ENCODE peak calls at places on chromosomes 5 and 9, in six cellular contexts. One of them, this sample, is unnamed.

GRCh38 chr9:136133191-136133958 is 14.7 kb upstream of the TMEM250 start:
- DNase-seq in OCI-LY7: no peak
- DNase-seq in PC-3: no peak
- DNase-seq in CD4-positive, CD25-positive, alpha-beta regulatory T cell: no peak
- DNase-seq in cardiac muscle cell: peak
- DNase-seq in ovary: no peak
- DNase-seq in this sample: peak

GRCh38 chr5:144120781-144121180 is 49.7 kb downstream of the YIPF5 start:
- DNase-seq in OCI-LY7: no peak
- DNase-seq in PC-3: no peak
- DNase-seq in CD4-positive, CD25-positive, alpha-beta regulatory T cell: no peak
- DNase-seq in cardiac muscle cell: no peak
- DNase-seq in ovary: no peak
- DNase-seq in this sample: no peak

GRCh38 chr5:35246928-35247644 is 16.8 kb upstream of the PRLR start:
- DNase-seq in OCI-LY7: no peak
- DNase-seq in PC-3: peak
- DNase-seq in CD4-positive, CD25-positive, alpha-beta regulatory T cell: no peak
- DNase-seq in cardiac muscle cell: peak
- DNase-seq in ovary: peak
- DNase-seq in this sample: no peak

GRCh38 chr5:124263680-124264491 is 482.6 kb downstream of the ZNF608 start:
- DNase-seq in OCI-LY7: no peak
- DNase-seq in PC-3: peak
- DNase-seq in CD4-positive, CD25-positive, alpha-beta regulatory T cell: no peak
- DNase-seq in cardiac muscle cell: peak
- DNase-seq in ovary: no peak
- DNase-seq in this sample: no peak

GRCh38 chr5:33793836-33794549 is 97.8 kb downstream of the ADAMTS12 start:
- DNase-seq in OCI-LY7: no peak
- DNase-seq in PC-3: no peak
- DNase-seq in CD4-positive, CD25-positive, alpha-beta regulatory T cell: no peak
- DNase-seq in cardiac muscle cell: peak
- DNase-seq in ovary: no peak
- DNase-seq in this sample: no peak

GRCh38 chr9:121557581-121558422 is 58.2 kb upstream of the GGTA1 start:
- DNase-seq in OCI-LY7: peak
- DNase-seq in PC-3: peak
- DNase-seq in CD4-positive, CD25-positive, alpha-beta regulatory T cell: peak
- DNase-seq in cardiac muscle cell: peak
- DNase-seq in ovary: peak
- DNase-seq in this sample: peak

GRCh38 chr5:178119915-178120660 is 6.8 kb downstream of the N4BP3 start:
- DNase-seq in OCI-LY7: peak
- DNase-seq in PC-3: no peak
- DNase-seq in CD4-positive, CD25-positive, alpha-beta regulatory T cell: no peak
- DNase-seq in cardiac muscle cell: no peak
- DNase-seq in ovary: no peak
- DNase-seq in this sample: peak

GRCh38 chr9:121372563-121373400 is 2.7 kb upstream of the STOM start:
- DNase-seq in OCI-LY7: no peak
- DNase-seq in PC-3: peak
- DNase-seq in CD4-positive, CD25-positive, alpha-beta regulatory T cell: no peak
- DNase-seq in cardiac muscle cell: peak
- DNase-seq in ovary: peak
- DNase-seq in this sample: peak

GRCh38 chr5:98319299-98320011 is 454.0 kb upstream of the RGMB start:
- DNase-seq in OCI-LY7: no peak
- DNase-seq in PC-3: no peak
- DNase-seq in CD4-positive, CD25-positive, alpha-beta regulatory T cell: no peak
- DNase-seq in cardiac muscle cell: no peak
- DNase-seq in ovary: no peak
- DNase-seq in this sample: no peak

GRCh38 chr9:34797367-34797766 is 87.4 kb upstream of the CCL21 start:
- DNase-seq in OCI-LY7: no peak
- DNase-seq in PC-3: no peak
- DNase-seq in CD4-positive, CD25-positive, alpha-beta regulatory T cell: no peak
- DNase-seq in cardiac muscle cell: no peak
- DNase-seq in ovary: no peak
- DNase-seq in this sample: no peak

GRCh38 chr9:25207402-25207801 is 470.8 kb downstream of the TUSC1 start:
- DNase-seq in OCI-LY7: no peak
- DNase-seq in PC-3: no peak
- DNase-seq in CD4-positive, CD25-positive, alpha-beta regulatory T cell: no peak
- DNase-seq in cardiac muscle cell: no peak
- DNase-seq in ovary: no peak
- DNase-seq in this sample: no peak

GRCh38 chr9:125106285-125106893 is 36.9 kb downstream of the SCAI start:
- DNase-seq in OCI-LY7: no peak
- DNase-seq in PC-3: peak
- DNase-seq in CD4-positive, CD25-positive, alpha-beta regulatory T cell: no peak
- DNase-seq in cardiac muscle cell: peak
- DNase-seq in ovary: no peak
- DNase-seq in this sample: peak

GRCh38 chr9:126615791-126616447 is 2.2 kb downstream of the LMX1B start:
- DNase-seq in OCI-LY7: no peak
- DNase-seq in PC-3: no peak
- DNase-seq in CD4-positive, CD25-positive, alpha-beta regulatory T cell: no peak
- DNase-seq in cardiac muscle cell: no peak
- DNase-seq in ovary: no peak
- DNase-seq in this sample: peak

GRCh38 chr9:86487222-86487841 is 133.1 kb upstream of the TUT7 start:
- DNase-seq in OCI-LY7: peak
- DNase-seq in PC-3: peak
- DNase-seq in CD4-positive, CD25-positive, alpha-beta regulatory T cell: peak
- DNase-seq in cardiac muscle cell: peak
- DNase-seq in ovary: no peak
- DNase-seq in this sample: peak

GRCh38 chr9:1005043-1005667 is 28.7 kb downstream of the DMRT3 start:
- DNase-seq in OCI-LY7: peak
- DNase-seq in PC-3: peak
- DNase-seq in CD4-positive, CD25-positive, alpha-beta regulatory T cell: peak
- DNase-seq in cardiac muscle cell: peak
- DNase-seq in ovary: no peak
- DNase-seq in this sample: peak

GRCh38 chr5:50836356-50836755 is 169.9 kb downstream of the PARP8 start:
- DNase-seq in OCI-LY7: no peak
- DNase-seq in PC-3: no peak
- DNase-seq in CD4-positive, CD25-positive, alpha-beta regulatory T cell: no peak
- DNase-seq in cardiac muscle cell: no peak
- DNase-seq in ovary: no peak
- DNase-seq in this sample: no peak

GRCh38 chr9:16153221-16153620 is 600.4 kb downstream of the CCDC171 start:
- DNase-seq in OCI-LY7: no peak
- DNase-seq in PC-3: no peak
- DNase-seq in CD4-positive, CD25-positive, alpha-beta regulatory T cell: no peak
- DNase-seq in cardiac muscle cell: no peak
- DNase-seq in ovary: no peak
- DNase-seq in this sample: no peak

GRCh38 chr9:36174731-36175130 is 5.5 kb downstream of the CCIN start:
- DNase-seq in OCI-LY7: no peak
- DNase-seq in PC-3: no peak
- DNase-seq in CD4-positive, CD25-positive, alpha-beta regulatory T cell: no peak
- DNase-seq in cardiac muscle cell: no peak
- DNase-seq in ovary: no peak
- DNase-seq in this sample: no peak

GRCh38 chr9:134386951-134387831 is 60.9 kb downstream of the RXRA start:
- DNase-seq in OCI-LY7: no peak
- DNase-seq in PC-3: no peak
- DNase-seq in CD4-positive, CD25-positive, alpha-beta regulatory T cell: no peak
- DNase-seq in cardiac muscle cell: no peak
- DNase-seq in ovary: peak
- DNase-seq in this sample: no peak

GRCh38 chr9:119477197-119477596 is 108.0 kb upstream of the BRINP1 start:
- DNase-seq in OCI-LY7: no peak
- DNase-seq in PC-3: no peak
- DNase-seq in CD4-positive, CD25-positive, alpha-beta regulatory T cell: no peak
- DNase-seq in cardiac muscle cell: no peak
- DNase-seq in ovary: no peak
- DNase-seq in this sample: no peak

GRCh38 chr5:96790851-96791513 is 16.8 kb downstream of the ERAP1 start:
- DNase-seq in OCI-LY7: no peak
- DNase-seq in PC-3: peak
- DNase-seq in CD4-positive, CD25-positive, alpha-beta regulatory T cell: no peak
- DNase-seq in cardiac muscle cell: peak
- DNase-seq in ovary: no peak
- DNase-seq in this sample: no peak

GRCh38 chr5:157855404-157855994 is 3.4 kb downstream of the CLINT1 start:
- DNase-seq in OCI-LY7: peak
- DNase-seq in PC-3: peak
- DNase-seq in CD4-positive, CD25-positive, alpha-beta regulatory T cell: peak
- DNase-seq in cardiac muscle cell: peak
- DNase-seq in ovary: peak
- DNase-seq in this sample: peak

GRCh38 chr5:151021771-151022170 is 1.4 kb downstream of the GPX3 start:
- DNase-seq in OCI-LY7: no peak
- DNase-seq in PC-3: no peak
- DNase-seq in CD4-positive, CD25-positive, alpha-beta regulatory T cell: no peak
- DNase-seq in cardiac muscle cell: no peak
- DNase-seq in ovary: no peak
- DNase-seq in this sample: no peak

GRCh38 chr5:160171656-160172055 is 52.4 kb upstream of the PWWP2A start:
- DNase-seq in OCI-LY7: no peak
- DNase-seq in PC-3: no peak
- DNase-seq in CD4-positive, CD25-positive, alpha-beta regulatory T cell: no peak
- DNase-seq in cardiac muscle cell: peak
- DNase-seq in ovary: no peak
- DNase-seq in this sample: no peak

GRCh38 chr5:100406640-100407039 is 128.5 kb upstream of the FAM174A start:
- DNase-seq in OCI-LY7: no peak
- DNase-seq in PC-3: peak
- DNase-seq in CD4-positive, CD25-positive, alpha-beta regulatory T cell: no peak
- DNase-seq in cardiac muscle cell: no peak
- DNase-seq in ovary: no peak
- DNase-seq in this sample: no peak

GRCh38 chr5:125487231-125487630 is 740.8 kb upstream of the ZNF608 start:
- DNase-seq in OCI-LY7: no peak
- DNase-seq in PC-3: no peak
- DNase-seq in CD4-positive, CD25-positive, alpha-beta regulatory T cell: no peak
- DNase-seq in cardiac muscle cell: peak
- DNase-seq in ovary: no peak
- DNase-seq in this sample: no peak
- H3K27ac ChIP-seq in OCI-LY7: no peak
- H3K27ac ChIP-seq in PC-3: no peak
- H3K27ac ChIP-seq in CD4-positive, CD25-positive, alpha-beta regulatory T cell: no peak
- H3K27ac ChIP-seq in cardiac muscle cell: peak
- H3K27ac ChIP-seq in ovary: no peak
- H3K27ac ChIP-seq in this sample: no peak

GRCh38 chr9:107548298-107549142 is 59.0 kb upstream of the KLF4 start:
- DNase-seq in OCI-LY7: no peak
- DNase-seq in PC-3: peak
- DNase-seq in CD4-positive, CD25-positive, alpha-beta regulatory T cell: no peak
- DNase-seq in cardiac muscle cell: peak
- DNase-seq in ovary: peak
- DNase-seq in this sample: peak
- H3K27ac ChIP-seq in OCI-LY7: no peak
- H3K27ac ChIP-seq in PC-3: peak
- H3K27ac ChIP-seq in CD4-positive, CD25-positive, alpha-beta regulatory T cell: no peak
- H3K27ac ChIP-seq in cardiac muscle cell: no peak
- H3K27ac ChIP-seq in ovary: no peak
- H3K27ac ChIP-seq in this sample: peak

DNA sequence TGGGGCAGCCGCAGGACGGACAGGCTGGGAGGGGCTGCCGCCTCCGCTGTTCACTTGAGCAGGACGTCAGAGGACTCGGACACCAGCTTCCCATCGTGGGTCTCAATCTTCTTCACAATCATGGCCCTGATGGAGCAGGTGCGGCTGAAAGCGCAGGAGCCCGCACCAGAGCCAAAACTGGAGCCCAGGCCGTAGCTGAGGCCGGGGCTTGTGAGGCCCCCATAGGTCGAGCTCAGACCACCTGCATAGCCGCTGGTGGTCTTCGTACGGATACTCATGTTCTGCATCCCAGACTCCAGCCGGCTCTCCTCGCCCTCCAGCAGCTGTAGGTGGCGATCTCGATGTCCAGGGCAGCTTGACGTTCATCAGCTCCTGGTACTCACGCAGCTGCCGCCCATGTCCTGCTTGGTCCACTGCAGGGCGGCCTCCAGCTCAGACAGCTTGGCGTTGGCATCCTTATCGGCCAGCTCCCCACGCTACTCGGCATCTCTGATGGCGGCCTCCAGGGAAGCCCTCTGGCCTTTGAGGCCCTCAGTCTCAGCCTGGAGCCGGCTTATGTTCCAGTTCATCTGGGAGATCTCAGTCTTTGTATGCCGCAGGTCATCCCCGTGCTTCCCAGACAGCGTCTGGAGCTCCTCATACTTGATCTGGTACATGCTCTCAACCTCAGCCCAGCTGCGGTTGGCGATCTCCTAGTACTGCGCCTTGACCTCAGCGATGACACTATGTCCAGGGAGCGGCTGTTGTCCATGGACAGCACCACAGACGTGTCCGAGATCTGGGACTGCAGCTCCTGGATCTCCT is 43.7 kb upstream of the DEPDC1B start:
- DNase-seq in OCI-LY7: no peak
- DNase-seq in PC-3: no peak
- DNase-seq in CD4-positive, CD25-positive, alpha-beta regulatory T cell: no peak
- DNase-seq in cardiac muscle cell: no peak
- DNase-seq in ovary: no peak
- DNase-seq in this sample: no peak
- H3K27ac ChIP-seq in OCI-LY7: no peak
- H3K27ac ChIP-seq in PC-3: no peak
- H3K27ac ChIP-seq in CD4-positive, CD25-positive, alpha-beta regulatory T cell: no peak
- H3K27ac ChIP-seq in cardiac muscle cell: no peak
- H3K27ac ChIP-seq in ovary: no peak
- H3K27ac ChIP-seq in this sample: no peak

GRCh38 chr5:4906821-4907220 is 233.3 kb upstream of the ADAMTS16 start:
- DNase-seq in OCI-LY7: no peak
- DNase-seq in PC-3: no peak
- DNase-seq in CD4-positive, CD25-positive, alpha-beta regulatory T cell: no peak
- DNase-seq in cardiac muscle cell: no peak
- DNase-seq in ovary: no peak
- DNase-seq in this sample: peak

GRCh38 chr5:4901890-4902289 is 238.2 kb upstream of the ADAMTS16 start:
- DNase-seq in OCI-LY7: no peak
- DNase-seq in PC-3: no peak
- DNase-seq in CD4-positive, CD25-positive, alpha-beta regulatory T cell: no peak
- DNase-seq in cardiac muscle cell: no peak
- DNase-seq in ovary: peak
- DNase-seq in this sample: peak

GRCh38 chr5:4905674-4906528 is 234.2 kb upstream of the ADAMTS16 start:
- DNase-seq in OCI-LY7: no peak
- DNase-seq in PC-3: no peak
- DNase-seq in CD4-positive, CD25-positive, alpha-beta regulatory T cell: no peak
- DNase-seq in cardiac muscle cell: no peak
- DNase-seq in ovary: peak
- DNase-seq in this sample: peak

GRCh38 chr5:4896328-4896727 is 243.8 kb upstream of the ADAMTS16 start:
- DNase-seq in OCI-LY7: no peak
- DNase-seq in PC-3: no peak
- DNase-seq in CD4-positive, CD25-positive, alpha-beta regulatory T cell: no peak
- DNase-seq in cardiac muscle cell: no peak
- DNase-seq in ovary: no peak
- DNase-seq in this sample: no peak

DNA sequence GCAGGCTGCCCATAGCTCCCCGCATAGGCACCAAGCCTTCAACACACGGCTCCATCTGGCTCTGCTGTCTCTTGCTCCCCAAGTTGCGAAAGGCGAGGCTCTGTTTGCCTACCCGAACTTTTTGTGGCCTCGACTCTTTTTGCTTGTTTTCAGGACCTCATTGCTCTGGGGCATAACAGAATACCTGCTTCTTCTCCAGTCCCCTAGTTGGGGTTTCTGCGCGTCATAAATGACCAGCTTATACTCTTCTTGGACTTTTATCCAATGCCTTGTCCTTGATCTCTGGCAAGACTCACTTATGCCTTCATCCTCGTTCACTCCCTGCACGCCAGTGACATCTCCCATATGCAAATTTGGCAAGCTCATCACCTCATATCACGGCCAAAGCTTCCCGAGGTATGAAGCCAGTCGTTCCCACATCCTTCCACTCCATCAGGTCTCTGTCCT is 238.8 kb upstream of the ADAMTS16 start:
- DNase-seq in OCI-LY7: no peak
- DNase-seq in PC-3: no peak
- DNase-seq in CD4-positive, CD25-positive, alpha-beta regulatory T cell: no peak
- DNase-seq in cardiac muscle cell: no peak
- DNase-seq in ovary: peak
- DNase-seq in this sample: peak
- H3K27ac ChIP-seq in OCI-LY7: no peak
- H3K27ac ChIP-seq in PC-3: no peak
- H3K27ac ChIP-seq in CD4-positive, CD25-positive, alpha-beta regulatory T cell: no peak
- H3K27ac ChIP-seq in cardiac muscle cell: no peak
- H3K27ac ChIP-seq in ovary: peak
- H3K27ac ChIP-seq in this sample: no peak

This sample was measured in osteoblast.